ENCODE peak calls at places on chromosomes 5 and 9, in four cellular contexts. K, R, G and C are unnamed samples. For H3K4me1, the result is how much of the 10 kb centered on the place peaks cover.

GRCh38 chr9:108956098-108956533 is 21.9 kb downstream of the ABITRAM start:
- DNase-seq in K (no peak), R (no peak), G (no peak), C (no peak)

GRCh38 chr9:100590481-100590880 is 12.6 kb downstream of the CAVIN4 start:
- DNase-seq in K (no peak), R (no peak), G (no peak), C (no peak)

GRCh38 chr9:129498451-129499376 is 122.2 kb downstream of the C9orf50 start:
- DNase-seq in K (no peak), R (no peak), G (no peak), C (no peak)

GRCh38 chr9:83012578-83013260 is 50.2 kb downstream of the RASEF start:
- DNase-seq in K (no peak), R (no peak), G (no peak), C (no peak)

GRCh38 chr5:151463137-151464029 is 16.0 kb downstream of the SLC36A1 start:
- DNase-seq in K (no peak), R (no peak), G (no peak), C (no peak)

GRCh38 chr9:126532019-126532462 is 81.7 kb upstream of the LMX1B start:
- DNase-seq in K (no peak), R (peak), G (no peak), C (no peak)

GRCh38 chr5:2997179-2997578 is 245.7 kb upstream of the IRX2 start:
- DNase-seq in K (no peak), R (no peak), G (no peak), C (no peak)

GRCh38 chr9:80964374-80964773 is 725.0 kb downstream of the TLE1 start:
- DNase-seq in K (no peak), R (no peak), G (no peak), C (no peak)

GRCh38 chr5:167853421-167853820 is 438.0 kb upstream of the WWC1 start:
- DNase-seq in K (no peak), R (no peak), G (no peak), C (no peak)

DNA sequence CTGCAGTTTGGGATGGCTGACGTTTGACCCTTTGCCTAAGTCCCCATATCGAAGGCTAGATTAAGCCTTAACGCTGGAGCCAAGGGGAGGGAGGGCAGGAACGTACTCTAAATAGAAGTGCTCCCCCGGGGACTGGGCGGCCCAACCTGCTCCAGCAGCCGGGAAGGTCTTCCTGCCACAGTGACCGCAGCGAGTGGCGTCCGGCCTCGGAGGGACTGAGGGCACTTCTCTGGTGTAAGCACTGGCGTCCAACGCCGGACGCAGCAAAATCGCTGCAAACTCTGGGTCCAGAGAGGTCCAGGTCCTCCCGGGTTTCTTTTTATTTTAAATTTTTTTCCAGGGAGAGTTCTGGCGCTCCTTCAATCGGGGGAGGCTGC is 505 bp upstream of the ACER2 start:
- DNase-seq in K (peak), R (peak), G (no peak), C (peak)
- H3K4me3 ChIP-seq in K (peak), R (peak), G (peak), C (peak)

DNA sequence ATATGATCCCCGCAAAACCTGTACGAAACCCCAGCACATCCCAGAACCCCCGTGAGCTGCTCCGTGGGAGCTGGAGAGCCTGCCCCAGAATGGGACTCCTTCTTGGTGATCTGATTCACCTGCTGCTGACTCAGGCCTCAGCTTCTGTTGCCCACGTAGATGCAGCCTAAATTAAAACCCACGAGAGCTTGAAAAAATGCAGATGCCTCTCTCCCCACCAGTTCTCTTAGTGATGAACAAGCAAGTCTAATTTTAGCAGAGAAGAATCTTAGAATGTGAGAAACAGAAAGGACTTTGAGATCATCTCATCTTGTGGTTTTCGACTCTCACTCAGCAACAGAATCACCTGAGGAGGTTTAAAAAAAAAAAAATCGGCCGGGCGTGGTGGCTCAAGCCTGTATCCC is 57.6 kb downstream of the TMOD1 start:
- DNase-seq in K (no peak), R (peak), G (no peak), C (no peak)
- H3K4me1 ChIP-seq in K (under half), R (under half), G (under half), C (under half)

GRCh38 chr9:133467101-133467500 is 7.3 kb downstream of the CACFD1 start:
- DNase-seq in K (no peak), R (no peak), G (no peak), C (no peak)

GRCh38 chr9:133468374-133468773 is 8.6 kb downstream of the CACFD1 start:
- DNase-seq in K (no peak), R (no peak), G (no peak), C (no peak)

GRCh38 chr9:133470427-133470924 is 8.4 kb downstream of the SLC2A6 start:
- DNase-seq in K (no peak), R (no peak), G (no peak), C (no peak)

GRCh38 chr9:133470988-133471387 is 7.9 kb downstream of the SLC2A6 start:
- DNase-seq in K (no peak), R (no peak), G (no peak), C (no peak)

DNA sequence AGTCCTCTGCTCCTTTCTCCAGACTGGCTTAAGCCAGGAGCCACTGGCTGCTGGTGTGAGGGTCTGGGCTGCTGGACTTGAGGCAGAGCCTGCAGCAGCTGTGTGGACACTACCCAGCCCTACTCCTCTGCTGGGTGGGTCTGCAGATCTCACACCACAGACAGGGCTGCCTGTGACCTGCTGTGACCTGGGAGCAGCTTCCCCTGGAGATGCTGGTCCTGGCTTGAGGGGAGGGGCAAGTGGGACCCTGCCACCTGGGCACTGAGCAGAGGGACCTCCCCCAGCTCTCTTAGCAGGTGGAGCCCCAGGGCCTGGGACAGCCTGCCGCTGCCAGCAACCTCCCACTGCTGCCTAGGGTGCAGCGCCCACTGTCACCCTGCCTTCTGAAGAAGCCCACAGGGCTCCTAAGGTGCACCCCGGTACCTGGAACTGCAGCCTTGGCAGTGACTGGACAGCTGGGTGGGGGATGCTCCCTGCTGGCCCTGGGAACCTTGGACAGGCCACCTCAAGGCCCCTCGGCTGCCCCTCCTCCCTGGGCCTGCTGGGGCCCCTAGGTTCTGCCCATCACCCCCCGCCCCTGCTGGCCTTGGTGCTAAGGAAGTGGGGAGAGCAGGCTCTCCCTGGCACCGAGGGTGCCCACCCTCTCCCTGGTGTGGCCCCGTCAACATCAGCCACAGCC is 9.1 kb downstream of the CACFD1 start:
- DNase-seq in K (no peak), R (no peak), G (no peak), C (no peak)
- TF ChIP-seq POLR2AphosphoS5 in K (no peak), R (peak), G (no peak), C (no peak)

GRCh38 chr9:4864234-4864661 is 71.5 kb downstream of the RCL1 start:
- DNase-seq in K (no peak), R (no peak), G (no peak), C (no peak)

GRCh38 chr9:4865685-4866084 is 72.9 kb downstream of the RCL1 start:
- DNase-seq in K (no peak), R (no peak), G (no peak), C (no peak)

GRCh38 chr9:4866239-4866969 is 73.7 kb downstream of the RCL1 start:
- DNase-seq in K (no peak), R (no peak), G (no peak), C (no peak)

GRCh38 chr9:4862506-4863250 is 69.9 kb downstream of the RCL1 start:
- DNase-seq in K (no peak), R (no peak), G (no peak), C (peak)

GRCh38 chr9:4864698-4865097 is 72.0 kb downstream of the RCL1 start:
- DNase-seq in K (no peak), R (no peak), G (no peak), C (no peak)
- H3K4me3 ChIP-seq in K (no peak), R (no peak), G (no peak), C (no peak)

GRCh38 chr5:76427481-76428140 is 24.5 kb downstream of the IQGAP2 start:
- DNase-seq in K (no peak), R (no peak), G (no peak), C (no peak)

GRCh38 chr5:76422742-76423141 is 19.7 kb downstream of the IQGAP2 start:
- DNase-seq in K (no peak), R (no peak), G (no peak), C (no peak)

GRCh38 chr5:76422175-76422574 is 19.1 kb downstream of the IQGAP2 start:
- DNase-seq in K (no peak), R (no peak), G (no peak), C (no peak)

GRCh38 chr5:76425940-76426339 is 22.9 kb downstream of the IQGAP2 start:
- DNase-seq in K (no peak), R (no peak), G (no peak), C (no peak)

GRCh38 chr5:76426391-76426802 is 23.3 kb downstream of the IQGAP2 start:
- DNase-seq in K (no peak), R (no peak), G (no peak), C (no peak)
- H3K4me1 ChIP-seq in K (under half), R (under half), G (under half), C (under half)

DNA sequence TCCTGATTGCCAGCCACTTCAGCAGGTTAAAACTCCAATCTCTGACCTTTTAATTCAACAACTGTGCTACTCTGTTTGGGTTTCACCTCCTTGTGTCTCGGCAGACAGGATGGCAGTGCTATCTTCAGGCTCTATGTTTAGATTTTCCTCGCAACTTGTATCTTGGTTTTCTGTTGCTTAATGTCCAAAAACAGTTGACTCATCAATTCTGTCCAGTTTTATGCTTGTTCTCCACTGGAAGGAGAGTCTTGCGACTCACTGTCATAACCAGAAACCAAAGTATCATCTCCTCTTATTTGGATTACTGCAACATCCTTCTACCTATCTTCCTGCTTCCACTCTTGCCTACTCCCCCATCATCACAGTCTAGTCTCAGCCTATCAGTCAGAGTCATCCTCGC is 130.9 kb upstream of the ADAMTS16 start:
- DNase-seq in K (no peak), R (no peak), G (no peak), C (no peak)
- TF ChIP-seq POLR2AphosphoS5 in K (no peak), R (no peak), G (no peak), C (no peak)

GRCh38 chr5:177983763-177984564 is 12.1 kb downstream of the PROP1 start:
- DNase-seq in K (no peak), R (no peak), G (no peak), C (no peak)

GRCh38 chr5:177981296-177982071 is 14.6 kb downstream of the PROP1 start:
- DNase-seq in K (no peak), R (no peak), G (no peak), C (no peak)

GRCh38 chr5:177980776-177981175 is 15.3 kb downstream of the PROP1 start:
- DNase-seq in K (no peak), R (no peak), G (no peak), C (no peak)

GRCh38 chr5:177982956-177983355 is 13.1 kb downstream of the PROP1 start:
- DNase-seq in K (no peak), R (no peak), G (no peak), C (no peak)

DNA sequence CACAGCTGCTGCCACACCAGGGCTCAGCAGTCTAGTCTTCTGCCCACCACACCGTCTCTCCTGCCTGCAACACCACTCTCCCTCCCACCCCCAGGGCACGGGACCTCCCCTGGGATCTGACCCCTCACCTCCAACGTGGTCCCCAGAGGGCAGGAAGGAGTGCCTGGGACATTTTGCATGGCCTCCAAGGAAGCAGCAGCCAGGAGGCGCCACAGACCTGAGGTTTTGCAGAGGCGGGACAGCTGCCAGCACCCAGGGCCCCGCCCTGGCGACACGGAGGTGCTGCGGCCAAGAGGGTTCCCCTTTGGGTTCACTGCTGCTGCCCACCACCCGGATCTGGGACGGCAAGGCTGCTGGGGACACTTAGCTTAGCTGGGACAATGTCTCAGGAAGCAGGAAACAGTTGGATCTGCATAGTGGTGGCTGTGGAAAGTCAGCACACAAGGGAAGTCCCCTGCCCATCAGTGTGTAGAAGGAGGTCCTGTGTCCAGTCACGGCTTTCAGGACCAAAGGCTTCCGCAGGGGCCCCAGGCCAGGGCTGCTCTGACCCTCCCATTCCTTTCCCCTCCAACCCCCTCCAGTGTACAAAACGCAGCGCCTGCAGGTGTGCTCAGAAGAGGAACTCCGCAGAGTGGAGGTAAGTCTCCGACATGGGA is 13.8 kb downstream of the PROP1 start:
- DNase-seq in K (no peak), R (no peak), G (peak), C (no peak)
- H3K4me3 ChIP-seq in K (no peak), R (no peak), G (no peak), C (no peak)